ENCODE peak calls at places on chromosomes 16 and 17, in five cellular contexts. One of them, this sample, is unnamed.

GRCh38 chr17:58710948-58711552 is 18.6 kb downstream of the RAD51C start:
- DNase-seq in adrenal gland: peak
- DNase-seq in GM13976: peak
- DNase-seq in nephron progenitor cell: peak
- DNase-seq in GM12865: peak
- DNase-seq in this sample: no peak

GRCh38 chr17:40801157-40801556 is 1.4 kb upstream of the KRT28 start:
- DNase-seq in adrenal gland: no peak
- DNase-seq in nephron progenitor cell: no peak
- DNase-seq in GM12865: no peak
- DNase-seq in GM13976: no peak
- DNase-seq in this sample: no peak

GRCh38 chr17:42135664-42136653 is 13.4 kb downstream of the HSPB9 start:
- DNase-seq in nephron progenitor cell: no peak
- DNase-seq in GM12865: no peak
- DNase-seq in adrenal gland: peak
- DNase-seq in GM13976: no peak
- DNase-seq in this sample: no peak

GRCh38 chr17:45857977-45858708 is 13.5 kb downstream of the SPPL2C start:
- DNase-seq in GM12865: no peak
- DNase-seq in nephron progenitor cell: peak
- DNase-seq in adrenal gland: no peak
- DNase-seq in GM13976: no peak
- DNase-seq in this sample: no peak

GRCh38 chr17:80852476-80853015 is 139.1 kb upstream of the CHMP6 start:
- DNase-seq in GM13976: no peak
- DNase-seq in adrenal gland: no peak
- DNase-seq in nephron progenitor cell: no peak
- DNase-seq in GM12865: no peak
- DNase-seq in this sample: no peak

GRCh38 chr17:68196394-68197090 is 51.3 kb upstream of the AMZ2 start:
- DNase-seq in adrenal gland: no peak
- DNase-seq in nephron progenitor cell: peak
- DNase-seq in GM13976: no peak
- DNase-seq in GM12865: no peak
- DNase-seq in this sample: no peak

GRCh38 chr16:3112058-3112880 is at the start of gene ZNF205:
- DNase-seq in GM12865: peak
- DNase-seq in nephron progenitor cell: peak
- DNase-seq in GM13976: no peak
- DNase-seq in adrenal gland: peak
- DNase-seq in this sample: no peak

GRCh38 chr16:78952630-78953029 is 647.9 kb downstream of the MAF start:
- DNase-seq in adrenal gland: no peak
- DNase-seq in GM13976: no peak
- DNase-seq in GM12865: no peak
- DNase-seq in nephron progenitor cell: no peak
- DNase-seq in this sample: no peak

GRCh38 chr17:19978206-19978802 is 676 bp upstream of the AKAP10 start:
- DNase-seq in GM13976: peak
- DNase-seq in nephron progenitor cell: no peak
- DNase-seq in GM12865: no peak
- DNase-seq in adrenal gland: peak
- DNase-seq in this sample: no peak

GRCh38 chr17:27497696-27498095 is 41.4 kb downstream of the KSR1 start:
- DNase-seq in GM13976: no peak
- DNase-seq in GM12865: peak
- DNase-seq in adrenal gland: no peak
- DNase-seq in nephron progenitor cell: no peak
- DNase-seq in this sample: no peak

GRCh38 chr16:56608876-56609462 is 585 bp downstream of the MT2A start:
- DNase-seq in GM12865: no peak
- DNase-seq in nephron progenitor cell: no peak
- DNase-seq in adrenal gland: no peak
- DNase-seq in GM13976: no peak
- DNase-seq in this sample: no peak

GRCh38 chr17:80254396-80255241 is 6.0 kb upstream of the RNF213 start:
- DNase-seq in nephron progenitor cell: no peak
- DNase-seq in GM13976: peak
- DNase-seq in GM12865: peak
- DNase-seq in adrenal gland: peak
- DNase-seq in this sample: peak

GRCh38 chr17:77482375-77483127 is 341.8 kb downstream of the SEC14L1 start:
- DNase-seq in nephron progenitor cell: no peak
- DNase-seq in GM12865: no peak
- DNase-seq in GM13976: no peak
- DNase-seq in adrenal gland: no peak
- DNase-seq in this sample: no peak

GRCh38 chr17:77481476-77482374 is 341.0 kb downstream of the SEC14L1 start:
- DNase-seq in adrenal gland: no peak
- DNase-seq in nephron progenitor cell: no peak
- DNase-seq in GM13976: no peak
- DNase-seq in GM12865: no peak
- DNase-seq in this sample: no peak

GRCh38 chr17:77485089-77485833 is 344.5 kb downstream of the SEC14L1 start:
- DNase-seq in GM13976: no peak
- DNase-seq in GM12865: no peak
- DNase-seq in nephron progenitor cell: no peak
- DNase-seq in adrenal gland: no peak
- DNase-seq in this sample: no peak

GRCh38 chr17:77483128-77483598 is 342.4 kb downstream of the SEC14L1 start:
- DNase-seq in nephron progenitor cell: no peak
- DNase-seq in adrenal gland: no peak
- DNase-seq in GM13976: no peak
- DNase-seq in GM12865: no peak
- DNase-seq in this sample: no peak

DNA sequence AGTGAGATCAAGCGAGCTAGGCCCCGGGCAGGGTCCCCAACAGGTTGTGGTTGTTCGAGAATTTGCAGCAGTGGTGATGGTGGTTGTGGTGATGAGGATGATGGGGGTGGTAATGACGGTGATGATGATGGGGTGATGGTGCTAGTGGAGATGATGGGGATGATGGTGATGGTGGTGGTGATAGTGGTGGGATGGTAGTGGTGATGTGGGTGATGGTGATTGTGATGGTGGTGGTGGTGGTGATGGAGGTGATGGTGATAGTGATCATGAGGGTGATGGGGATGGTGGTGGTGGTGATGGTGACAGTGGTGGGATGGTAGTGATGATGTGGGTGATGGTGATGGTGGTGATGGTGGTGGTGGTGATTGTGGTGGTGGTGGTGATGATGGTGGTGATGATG is 343.3 kb downstream of the SEC14L1 start:
- DNase-seq in adrenal gland: no peak
- DNase-seq in GM12865: no peak
- DNase-seq in nephron progenitor cell: no peak
- DNase-seq in GM13976: no peak
- DNase-seq in this sample: no peak
- TF ChIP-seq CTCF in adrenal gland: no peak
- TF ChIP-seq CTCF in GM12865: no peak
- TF ChIP-seq CTCF in nephron progenitor cell: no peak
- TF ChIP-seq CTCF in GM13976: no peak
- TF ChIP-seq CTCF in this sample: no peak

GRCh38 chr16:30378236-30379164 is 3.9 kb downstream of the SEPTIN1 start:
- DNase-seq in adrenal gland: peak
- DNase-seq in GM13976: peak
- DNase-seq in GM12865: peak
- DNase-seq in nephron progenitor cell: peak
- DNase-seq in this sample: peak
- TF ChIP-seq CTCF in adrenal gland: peak
- TF ChIP-seq CTCF in GM13976: no peak
- TF ChIP-seq CTCF in GM12865: no peak
- TF ChIP-seq CTCF in nephron progenitor cell: no peak
- TF ChIP-seq CTCF in this sample: no peak

DNA sequence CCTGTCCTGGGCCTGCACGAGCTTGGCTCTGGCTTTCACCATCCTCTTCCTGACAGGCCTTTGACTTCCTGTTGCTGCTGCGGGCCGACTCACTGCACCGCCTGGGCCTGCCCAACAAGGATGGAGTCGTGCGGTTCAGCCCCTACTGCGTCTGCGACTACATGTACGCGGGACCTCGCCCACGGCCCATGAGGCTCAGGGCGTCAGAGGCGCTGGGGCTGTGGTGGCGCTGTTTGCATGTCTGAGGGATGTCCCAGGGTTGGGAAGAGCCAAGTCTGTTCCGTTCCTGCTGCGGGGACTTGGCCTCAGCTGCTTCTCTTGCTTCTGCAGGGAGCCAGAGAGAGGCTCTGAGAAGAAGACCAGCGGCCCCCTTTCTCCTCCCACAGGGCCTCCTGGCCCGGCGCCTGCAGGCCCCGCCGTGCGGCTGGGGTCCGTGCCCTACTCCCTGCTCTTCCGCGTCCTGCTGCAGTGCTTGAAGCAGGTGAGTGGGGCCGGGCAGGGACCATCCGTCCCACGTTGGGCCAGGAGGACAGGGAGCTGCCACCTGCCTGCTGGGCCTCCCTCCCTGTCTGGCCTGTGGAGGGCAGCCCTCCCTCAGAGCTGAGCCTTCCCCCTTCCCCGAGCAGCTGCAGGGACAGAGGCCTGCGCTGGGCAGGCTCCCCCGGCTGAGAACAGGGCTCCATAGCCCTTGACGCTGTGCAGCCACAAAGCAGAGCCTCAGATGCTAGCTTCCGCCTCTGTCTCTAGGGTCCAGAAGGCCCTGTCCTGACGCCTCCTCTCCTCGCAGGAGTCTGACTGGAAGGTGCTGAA is 23.9 kb downstream of the TSC2 start:
- DNase-seq in nephron progenitor cell: no peak
- DNase-seq in GM13976: no peak
- DNase-seq in adrenal gland: no peak
- DNase-seq in GM12865: no peak
- DNase-seq in this sample: no peak
- TF ChIP-seq CTCF in nephron progenitor cell: no peak
- TF ChIP-seq CTCF in GM13976: no peak
- TF ChIP-seq CTCF in adrenal gland: no peak
- TF ChIP-seq CTCF in GM12865: no peak
- TF ChIP-seq CTCF in this sample: no peak

GRCh38 chr17:48258317-48258716 is 150.8 kb downstream of the SNX11 start:
- DNase-seq in GM12865: no peak
- DNase-seq in GM13976: no peak
- DNase-seq in nephron progenitor cell: no peak
- DNase-seq in adrenal gland: no peak
- DNase-seq in this sample: no peak

GRCh38 chr17:48262982-48263586 is 155.5 kb downstream of the SNX11 start:
- DNase-seq in adrenal gland: no peak
- DNase-seq in GM12865: peak
- DNase-seq in GM13976: peak
- DNase-seq in nephron progenitor cell: no peak
- DNase-seq in this sample: no peak

GRCh38 chr17:48261297-48261880 is 153.8 kb downstream of the SNX11 start:
- DNase-seq in GM12865: peak
- DNase-seq in adrenal gland: no peak
- DNase-seq in GM13976: no peak
- DNase-seq in nephron progenitor cell: peak
- DNase-seq in this sample: no peak

GRCh38 chr17:48254896-48255295 is 147.3 kb downstream of the SNX11 start:
- DNase-seq in GM13976: no peak
- DNase-seq in nephron progenitor cell: no peak
- DNase-seq in GM12865: no peak
- DNase-seq in adrenal gland: no peak
- DNase-seq in this sample: no peak

DNA sequence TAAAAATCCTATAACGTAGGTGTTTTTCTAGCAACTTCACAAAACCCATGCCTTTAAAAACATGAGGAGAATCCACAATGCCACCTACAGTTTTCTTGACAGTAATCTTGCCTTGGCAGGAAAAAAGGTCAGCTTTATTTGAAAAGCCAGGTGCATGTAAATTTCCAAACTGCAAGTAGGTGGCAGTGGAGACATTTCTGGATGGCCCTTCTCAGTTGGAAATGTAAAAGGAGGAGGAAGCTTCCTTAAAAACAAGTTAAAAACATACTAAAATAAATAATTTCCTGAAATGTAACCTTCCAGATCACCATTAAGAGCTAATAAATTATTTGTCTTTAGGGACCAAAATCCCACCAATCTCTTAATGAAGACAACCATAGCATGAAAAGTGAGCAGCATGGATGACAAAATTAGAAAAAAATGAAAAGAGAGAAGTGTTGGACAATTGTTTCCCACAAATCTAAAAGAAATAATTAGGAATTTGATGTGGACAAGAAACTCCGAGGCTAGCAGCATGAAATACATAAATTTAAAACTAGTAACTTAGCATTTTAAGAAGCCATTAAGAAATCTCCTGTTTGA is 152.2 kb downstream of the SNX11 start:
- DNase-seq in nephron progenitor cell: no peak
- DNase-seq in GM13976: no peak
- DNase-seq in adrenal gland: no peak
- DNase-seq in GM12865: peak
- DNase-seq in this sample: no peak
- TF ChIP-seq CTCF in nephron progenitor cell: peak
- TF ChIP-seq CTCF in GM13976: peak
- TF ChIP-seq CTCF in adrenal gland: peak
- TF ChIP-seq CTCF in GM12865: peak
- TF ChIP-seq CTCF in this sample: peak

DNA sequence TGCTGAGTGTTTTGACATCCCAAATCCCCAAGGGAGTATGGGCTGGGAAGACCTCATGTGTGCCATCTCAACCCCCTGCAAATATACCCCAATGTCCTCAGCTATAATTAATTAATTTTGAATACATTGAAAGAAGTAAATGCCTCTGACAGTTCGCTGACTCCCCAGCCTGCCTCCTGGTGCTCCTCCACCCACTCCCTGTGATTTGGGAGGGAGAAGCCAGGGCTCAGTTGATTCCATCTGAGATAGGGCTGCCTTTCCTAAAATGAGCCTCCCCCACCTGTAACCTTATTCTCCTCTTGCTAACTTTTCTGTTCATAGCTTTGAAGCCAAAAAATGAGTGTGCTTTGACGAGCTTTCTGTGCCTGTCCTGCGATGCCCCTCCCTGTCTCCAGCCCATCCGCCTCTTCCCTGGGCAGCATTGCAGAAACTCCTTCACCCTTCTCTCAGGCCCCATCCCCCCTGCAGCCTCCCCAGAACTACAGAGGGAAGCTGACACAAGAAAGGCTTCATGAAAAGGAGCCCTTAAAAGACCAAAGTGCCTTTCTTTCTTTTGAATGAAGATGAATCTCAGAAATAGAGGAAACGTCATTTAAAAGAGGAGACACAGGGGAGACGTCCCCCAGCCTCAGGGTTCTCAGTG is 70.2 kb downstream of the HLF start:
- DNase-seq in adrenal gland: no peak
- DNase-seq in GM13976: no peak
- DNase-seq in GM12865: no peak
- DNase-seq in nephron progenitor cell: peak
- DNase-seq in this sample: no peak
- TF ChIP-seq CTCF in adrenal gland: no peak
- TF ChIP-seq CTCF in GM13976: no peak
- TF ChIP-seq CTCF in GM12865: no peak
- TF ChIP-seq CTCF in nephron progenitor cell: no peak
- TF ChIP-seq CTCF in this sample: no peak